ENCODE peak calls at places on chromosomes 16 and 17, in ten cellular contexts. I is non-pigmented ciliary epithelial cell; H is progenitor cell of endocrine pancreas; Y is T follicular helper cell; K is AG09309; C is stimulated activated CD4-positive, alpha-beta T cell treated with anti-CD3 and anti-CD28 coated beads, Interleukin-2, amount 100 ng/mL, for 48 hours; J is activated T-helper 1 cell treated with anti-CD3 and anti-CD28 coated beads, Interleukin-12 subunit alpha, Interleukin-12 subunit beta, Interleukin-2, Interleukin-4 antibody, amounts not matched to agents 30 ng/mL and 10 ng/mL and 1 ng/mL, durations not matched to agents 14 hours and 24 hours and 36 hours; F is posterior cingulate gyrus; D is SHP77; M is Peyer's patch. E is an unnamed sample.

GRCh38 chr17:28746611-28747045 is 2.8 kb downstream of the TRAF4 start:
- DNase-seq in M (no peak), Y (no peak), K (no peak), F (peak), D (peak), H (no peak), I (no peak), C (no peak), J (no peak), E (no peak)

GRCh38 chr16:51151435-51151950 is 423 bp upstream of the SALL1 start:
- DNase-seq in M (no peak), K (no peak), D (no peak), I (no peak), C (no peak), Y (no peak), J (no peak), H (peak), F (peak), E (peak)

GRCh38 chr16:17589898-17590297 is 119.1 kb upstream of the XYLT1 start:
- DNase-seq in H (no peak), Y (no peak), M (no peak), F (no peak), K (no peak), C (no peak), J (no peak), I (no peak), D (no peak), E (no peak)

GRCh38 chr17:70013911-70014310 is 61.1 kb upstream of the KCNJ16 start:
- DNase-seq in D (no peak), I (no peak), M (no peak), C (no peak), F (no peak), K (no peak), Y (no peak), H (no peak), J (no peak), E (no peak)

GRCh38 chr16:85178596-85178995 is 66.3 kb upstream of the CIBAR2 start:
- DNase-seq in J (no peak), C (no peak), D (no peak), H (no peak), Y (no peak), F (no peak), M (no peak), K (no peak), I (no peak), E (no peak)

GRCh38 chr16:75593825-75594820 is 27.9 kb downstream of the GABARAPL2 start:
- DNase-seq in H (no peak), K (peak), F (no peak), I (peak), C (no peak), M (no peak), J (no peak), Y (no peak), D (peak), E (peak)

GRCh38 chr17:76166168-76166567 is 25.1 kb upstream of the FOXJ1 start:
- DNase-seq in H (no peak), K (no peak), I (no peak), C (no peak), M (no peak), J (no peak), Y (no peak), D (no peak), F (peak), E (peak)

GRCh38 chr17:79984877-79985276 is 50.8 kb downstream of the TBC1D16 start:
- DNase-seq in I (no peak), M (no peak), D (no peak), C (no peak), F (no peak), K (no peak), J (no peak), H (no peak), Y (no peak), E (no peak)

GRCh38 chr16:414395-415169 is 10.9 kb upstream of the RAB11FIP3 start:
- DNase-seq in J (no peak), H (no peak), K (no peak), I (no peak), F (no peak), Y (no peak), C (no peak), D (no peak), M (no peak), E (no peak)

GRCh38 chr16:69812213-69813014 is 50.3 kb downstream of the WWP2 start:
- DNase-seq in M (no peak), Y (no peak), D (no peak), C (no peak), F (no peak), J (no peak), I (no peak), H (no peak), K (no peak), E (no peak)

GRCh38 chr16:74667215-74667765 is 613 bp upstream of the RFWD3 start:
- DNase-seq in H (no peak), C (peak), M (peak), I (no peak), F (peak), Y (no peak), J (peak), D (peak), K (no peak), E (peak)

GRCh38 chr17:73165616-73166404 is 1.0 kb downstream of the SSTR2 start:
- DNase-seq in K (no peak), J (no peak), M (no peak), F (no peak), C (no peak), D (no peak), H (no peak), I (no peak), Y (no peak), E (no peak)

GRCh38 chr16:48011888-48012658 is 143.7 kb downstream of the ABCC12 start:
- DNase-seq in M (no peak), C (no peak), Y (no peak), D (no peak), H (no peak), J (no peak), I (no peak), F (no peak), K (no peak), E (no peak)

GRCh38 chr17:66676421-66676820 is 158.5 kb upstream of the CACNG5 start:
- DNase-seq in F (no peak), K (no peak), D (no peak), J (no peak), H (no peak), Y (no peak), M (no peak), C (no peak), I (no peak), E (no peak)

GRCh38 chr17:4090898-4091297 is 51.9 kb downstream of the ZZEF1 start:
- DNase-seq in H (no peak), F (no peak), K (peak), Y (no peak), C (no peak), M (no peak), D (no peak), J (no peak), I (no peak), E (peak)

GRCh38 chr17:59254742-59255141 is 34.4 kb downstream of the GDPD1 start:
- DNase-seq in F (no peak), C (no peak), J (no peak), D (no peak), K (no peak), M (no peak), H (no peak), Y (no peak), I (no peak), E (no peak)

GRCh38 chr16:57058291-57058861 is 34.0 kb upstream of the CPNE2 start:
- DNase-seq in M (no peak), J (no peak), I (no peak), K (no peak), C (no peak), Y (no peak), F (no peak), D (no peak), H (no peak), E (no peak)

GRCh38 chr17:19310151-19310550 is 52.4 kb downstream of the B9D1 start:
- DNase-seq in K (no peak), Y (no peak), J (no peak), M (no peak), I (no peak), D (no peak), C (no peak), F (peak), H (no peak), E (no peak)

GRCh38 chr16:76484020-76484419 is 206.8 kb downstream of the CNTNAP4 start:
- DNase-seq in I (no peak), J (no peak), K (no peak), C (no peak), F (no peak), D (no peak), H (no peak), Y (no peak), M (no peak), E (no peak)

GRCh38 chr17:69853533-69854262 is 221.3 kb upstream of the KCNJ16 start:
- DNase-seq in M (no peak), K (no peak), D (no peak), C (no peak), F (no peak), Y (no peak), I (no peak), H (no peak), J (no peak), E (peak)